ENCODE peak calls at places on chromosomes 12 and 14, in seven cellular contexts. Q is kidney epithelial cell; Z is epithelial cell of esophagus; L is GM12891; B is naive thymus-derived CD8-positive, alpha-beta T cell; F is lung; T is GM04503. W is an unnamed sample.

GRCh38 chr12:70353780-70354640 is 12.1 kb upstream of the KCNMB4 start:
- DNase-seq in Z (no peak), L (no peak), Q (no peak), T (no peak), B (no peak), F (no peak), W (no peak)

GRCh38 chr12:56346663-56347062 is 8.0 kb downstream of the IL23A start:
- DNase-seq in T (no peak), Z (peak), B (no peak), L (no peak), F (no peak), Q (no peak), W (no peak)

GRCh38 chr12:110373025-110373876 is 30.3 kb downstream of the ANAPC7 start:
- DNase-seq in T (no peak), Q (no peak), B (no peak), L (no peak), F (no peak), Z (peak), W (no peak)

GRCh38 chr12:87652026-87652425 is 377.2 kb downstream of the C12orf50 start:
- DNase-seq in B (no peak), Z (no peak), L (no peak), T (no peak), Q (no peak), F (no peak), W (no peak)

GRCh38 chr14:103894723-103895059 is 33.6 kb upstream of the TDRD9 start:
- DNase-seq in F (no peak), B (no peak), Q (no peak), L (no peak), Z (no peak), T (no peak), W (no peak)

GRCh38 chr12:107200394-107200793 is 107.0 kb upstream of the CRY1 start:
- DNase-seq in B (no peak), T (no peak), Z (peak), Q (peak), L (no peak), F (no peak), W (peak)

GRCh38 chr12:47216150-47216677 is 136.5 kb upstream of the AMIGO2 start:
- DNase-seq in B (peak), F (peak), L (no peak), Q (no peak), Z (no peak), T (no peak), W (no peak)

GRCh38 chr12:42162198-42162597 is 17.5 kb upstream of the GXYLT1 start:
- DNase-seq in Q (no peak), B (no peak), F (no peak), T (no peak), L (no peak), Z (peak), W (peak)

GRCh38 chr12:15931590-15932053 is 20.5 kb downstream of the DERA start:
- DNase-seq in T (no peak), Z (peak), L (no peak), F (no peak), B (no peak), Q (no peak), W (no peak)

GRCh38 chr12:58424735-58425379 is 483.5 kb downstream of the ATP23 start:
- DNase-seq in T (no peak), L (no peak), B (no peak), Q (no peak), F (no peak), Z (no peak), W (peak)

GRCh38 chr12:22250762-22251161 is 83.7 kb downstream of the ST8SIA1 start:
- DNase-seq in Q (no peak), F (no peak), Z (no peak), B (no peak), L (no peak), T (no peak), W (no peak)

GRCh38 chr14:75610839-75611238 is 32.4 kb downstream of the FLVCR2 start:
- DNase-seq in Q (no peak), T (no peak), F (no peak), Z (peak), L (no peak), B (no peak), W (no peak)

GRCh38 chr12:6207254-6207942 is 7.2 kb downstream of the CD9 start:
- DNase-seq in Q (no peak), F (no peak), B (no peak), Z (no peak), L (no peak), T (no peak), W (no peak)

GRCh38 chr12:132014092-132014914 is 64.6 kb downstream of the EP400 start:
- DNase-seq in F (no peak), B (no peak), L (no peak), T (no peak), Z (no peak), Q (no peak), W (no peak)

GRCh38 chr12:78005094-78005492 is 174.4 kb downstream of the NAV3 start:
- DNase-seq in B (no peak), L (no peak), F (no peak), Z (no peak), Q (no peak), T (no peak), W (no peak)

GRCh38 chr12:52056801-52057613 is 5.8 kb downstream of the NR4A1 start:
- DNase-seq in T (no peak), B (no peak), F (no peak), Z (no peak), Q (no peak), L (no peak), W (peak)

GRCh38 chr12:104057771-104058197 is 6.5 kb upstream of the HCFC2 start:
- DNase-seq in B (peak), F (no peak), L (no peak), Q (no peak), Z (peak), T (no peak), W (peak)

GRCh38 chr12:75404231-75404630 is 13.3 kb downstream of the GLIPR1L2 start:
- DNase-seq in F (no peak), T (no peak), L (no peak), B (no peak), Q (no peak), Z (no peak), W (peak)

W was measured in fibroblast of the aortic adventitia.